ENCODE peak calls at places on chromosome 9, in six cellular contexts. U is HepG2, J is HCT116, P is WTC11, X is K562, A is GM12878. C is an unnamed sample.

GRCh38 chr9:129379181-129379836 is 201.2 kb upstream of the IER5L start:
- DNase-seq in U (no peak), J (no peak), P (no peak), X (no peak), A (no peak), C (no peak)

GRCh38 chr9:131776473-131776872 is 36.6 kb upstream of the RAPGEF1 start:
- DNase-seq in U (peak), J (peak), P (peak), X (peak), A (no peak), C (no peak)

GRCh38 chr9:127903557-127904475 is 4.4 kb upstream of the ST6GALNAC6 start:
- DNase-seq in U (peak), J (no peak), P (peak), X (peak), A (no peak), C (peak)

GRCh38 chr9:16864741-16865434 is 5.6 kb downstream of the BNC2 start:
- DNase-seq in U (no peak), J (no peak), P (no peak), X (no peak), A (no peak), C (no peak)

GRCh38 chr9:20551835-20552234 is 70.5 kb downstream of the MLLT3 start:
- DNase-seq in U (no peak), J (no peak), P (no peak), X (no peak), A (peak), C (no peak)

GRCh38 chr9:72332351-72332750 is 32.7 kb downstream of the ZFAND5 start:
- DNase-seq in U (no peak), J (no peak), P (no peak), X (no peak), A (no peak), C (no peak)

GRCh38 chr9:71984388-71985069 is 73.1 kb downstream of the C9orf85 start:
- DNase-seq in U (no peak), J (no peak), P (no peak), X (no peak), A (no peak), C (no peak)

GRCh38 chr9:98785333-98785933 is 10.9 kb downstream of the ANKS6 start:
- DNase-seq in U (no peak), J (no peak), P (no peak), X (no peak), A (no peak), C (no peak)

GRCh38 chr9:137351781-137352501 is 49.9 kb upstream of the NRARP start:
- DNase-seq in U (no peak), J (no peak), P (no peak), X (no peak), A (no peak), C (no peak)

GRCh38 chr9:95167998-95168397 is 149.5 kb downstream of the FANCC start:
- DNase-seq in U (peak), J (peak), P (peak), X (peak), A (no peak), C (peak)

GRCh38 chr9:113711251-113711650 is 164.9 kb upstream of the ZNF618 start:
- DNase-seq in U (no peak), J (no peak), P (no peak), X (no peak), A (no peak), C (no peak)

GRCh38 chr9:20620658-20621552 is 1.4 kb downstream of the MLLT3 start:
- DNase-seq in U (no peak), J (no peak), P (no peak), X (no peak), A (no peak), C (no peak)

GRCh38 chr9:87498046-87498815 is 564 bp downstream of the DAPK1 start:
- DNase-seq in U (peak), J (no peak), P (peak), X (peak), A (no peak), C (peak)

GRCh38 chr9:127154390-127155191 is 32.2 kb upstream of the ANGPTL2 start:
- DNase-seq in U (no peak), J (no peak), P (no peak), X (no peak), A (peak), C (peak)

GRCh38 chr9:111481885-111482636 is 2.1 kb downstream of the ECPAS start:
- DNase-seq in U (peak), J (no peak), P (no peak), X (peak), A (no peak), C (no peak)

GRCh38 chr9:128820665-128821583 is 2.6 kb downstream of the ENDOG start:
- DNase-seq in U (no peak), J (no peak), P (no peak), X (no peak), A (no peak), C (no peak)

GRCh38 chr9:101495810-101496209 is 37.8 kb upstream of the RNF20 start:
- DNase-seq in U (no peak), J (no peak), P (no peak), X (no peak), A (no peak), C (no peak)

GRCh38 chr9:99414321-99414720 is 192.2 kb downstream of the SEC61B start:
- DNase-seq in U (no peak), J (no peak), P (no peak), X (no peak), A (no peak), C (no peak)

GRCh38 chr9:14466828-14467227 is 152.9 kb upstream of the NFIB start:
- DNase-seq in U (no peak), J (no peak), P (peak), X (no peak), A (no peak), C (no peak)

GRCh38 chr9:14466429-14466818 is 152.5 kb upstream of the NFIB start:
- DNase-seq in U (no peak), J (no peak), P (peak), X (no peak), A (no peak), C (no peak)

GRCh38 chr9:14467675-14468374 is 153.9 kb upstream of the NFIB start:
- DNase-seq in U (no peak), J (no peak), P (no peak), X (no peak), A (no peak), C (no peak)

DNA sequence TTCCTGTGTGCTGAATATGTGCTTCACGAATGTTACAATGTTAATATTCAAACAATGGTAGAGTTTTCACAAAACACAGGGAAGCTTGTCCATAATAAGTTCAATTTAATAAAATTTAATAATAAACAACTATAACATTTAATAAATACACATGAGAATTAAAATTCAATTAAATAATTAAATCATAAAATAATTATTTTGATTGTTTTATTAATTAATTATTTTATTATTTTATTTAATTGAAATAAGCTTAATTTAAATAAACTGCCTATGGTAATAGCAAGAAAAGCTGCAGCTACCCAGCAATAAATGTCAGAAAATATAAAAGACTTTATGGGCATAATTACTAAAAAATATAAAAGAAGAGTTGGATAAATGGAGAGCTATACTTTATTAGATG is 149.0 kb upstream of the NFIB start:
- DNase-seq in U (no peak), J (no peak), P (no peak), X (no peak), A (no peak), C (no peak)
- TF ChIP-seq ATF3 in U (no peak), J (no peak), P (no peak), X (no peak), A (no peak), C (no peak)

GRCh38 chr9:4833781-4834560 is 41.2 kb downstream of the RCL1 start:
- DNase-seq in U (no peak), J (no peak), P (no peak), X (no peak), A (no peak), C (no peak)
- TF ChIP-seq ATF3 in U (no peak), J (no peak), P (no peak), X (peak), A (no peak), C (no peak)

DNA sequence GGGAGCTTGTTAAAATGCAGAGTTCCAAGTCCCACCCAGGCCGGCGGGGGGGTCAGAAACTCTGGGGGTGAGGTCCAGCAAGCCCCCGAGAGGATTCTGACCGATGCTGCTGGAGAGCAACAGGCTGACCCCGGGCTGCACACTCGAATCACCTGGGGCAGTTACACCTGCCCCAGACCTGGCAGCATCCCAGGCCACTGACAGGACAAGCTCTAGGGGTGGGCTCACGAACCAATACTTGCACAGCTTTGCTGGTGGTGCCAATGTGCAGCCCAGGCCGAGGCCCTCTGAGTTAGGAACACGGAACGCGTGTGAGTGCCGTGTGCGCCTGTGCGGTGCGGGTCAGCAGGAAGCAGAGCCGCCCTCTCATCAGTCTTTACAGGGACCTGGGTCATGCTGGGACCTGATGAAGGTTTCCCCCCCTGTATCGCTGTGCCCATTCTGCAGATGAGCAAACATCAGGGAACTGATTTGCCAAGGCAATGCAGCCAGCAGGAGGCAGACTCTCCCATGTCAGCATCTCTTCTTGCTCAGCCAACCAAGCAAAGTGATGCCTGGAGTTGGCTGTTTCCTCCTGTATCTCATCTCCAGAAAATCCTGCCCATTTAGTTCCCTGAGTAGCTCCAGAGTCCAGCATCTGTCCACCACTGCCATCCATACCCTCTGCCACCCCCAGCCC is 16.3 kb downstream of the FAM163B start:
- DNase-seq in U (no peak), J (no peak), P (no peak), X (no peak), A (no peak), C (no peak)
- TF ChIP-seq ATF3 in U (no peak), J (no peak), P (no peak), X (no peak), A (no peak), C (no peak)

DNA sequence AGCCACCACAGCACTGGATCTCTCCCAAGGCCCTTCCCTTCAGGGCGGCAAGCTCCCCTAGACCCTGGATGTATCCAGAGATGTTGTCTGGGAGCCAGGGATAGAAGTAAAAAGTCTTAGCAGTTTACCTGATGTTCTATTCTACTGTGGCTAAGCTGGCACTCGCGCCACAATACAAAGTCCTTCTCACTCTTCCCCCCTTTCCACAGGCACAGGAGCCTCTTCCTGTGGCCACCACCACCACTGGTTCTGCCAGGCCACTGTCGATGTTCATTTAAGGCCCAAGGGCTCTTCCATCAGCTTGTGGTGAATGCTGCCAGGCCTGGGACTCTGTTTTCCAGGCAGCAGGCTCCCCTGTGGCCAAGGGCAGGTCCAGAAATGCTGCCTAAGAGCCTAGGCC is 33.7 kb downstream of the MEGF9 start:
- DNase-seq in U (no peak), J (no peak), P (no peak), X (no peak), A (no peak), C (no peak)
- TF ChIP-seq ATF3 in U (no peak), J (no peak), P (no peak), X (no peak), A (no peak), C (no peak)